ENCODE peak calls at places on chromosomes 16 and 17, in ten cellular contexts. G is choroid plexus epithelial cell; Z is AG04449; R is AG04450; L is fibroblast of pulmonary artery; E is mammary epithelial cell; D is dorsolateral prefrontal cortex; J is CD8-positive, alpha-beta T cell; X is thoracic aorta; F is brain microvascular endothelial cell. K is an unnamed sample.

GRCh38 chr16:87826798-87827587 is 42.3 kb downstream of the SLC7A5 start:
- DNase-seq in L (no peak), X (no peak), J (no peak), F (no peak), R (no peak), E (no peak), G (no peak), D (no peak), Z (no peak), K (no peak)

GRCh38 chr16:11196286-11196828 is 59.6 kb downstream of the SOCS1 start:
- DNase-seq in G (peak), J (no peak), L (no peak), D (no peak), X (no peak), F (no peak), Z (no peak), R (no peak), E (no peak), K (peak)

GRCh38 chr17:78919816-78920516 is 5.2 kb downstream of the TIMP2 start:
- DNase-seq in R (no peak), J (no peak), G (no peak), L (no peak), X (no peak), D (no peak), Z (no peak), E (no peak), F (no peak), K (no peak)

GRCh38 chr16:49737541-49737940 is 118.4 kb downstream of the ZNF423 start:
- DNase-seq in D (no peak), G (no peak), R (no peak), L (no peak), F (no peak), J (no peak), X (no peak), Z (no peak), E (no peak), K (no peak)

GRCh38 chr16:68689921-68690320 is 44.8 kb downstream of the CDH3 start:
- DNase-seq in R (no peak), D (no peak), F (no peak), G (no peak), L (no peak), E (no peak), X (no peak), Z (no peak), J (no peak), K (no peak)

GRCh38 chr17:81524865-81525159 is 3.4 kb upstream of the FSCN2 start:
- DNase-seq in G (no peak), F (no peak), R (no peak), Z (no peak), E (no peak), L (no peak), X (no peak), J (no peak), D (no peak), K (no peak)

GRCh38 chr16:28866454-28866804 is 2.8 kb downstream of the SH2B1 start:
- DNase-seq in G (no peak), F (no peak), X (no peak), L (no peak), J (no peak), D (no peak), Z (no peak), E (no peak), R (no peak), K (no peak)

GRCh38 chr17:31067699-31068184 is 27.0 kb upstream of the NF1 start:
- DNase-seq in J (no peak), E (peak), X (no peak), D (no peak), G (peak), Z (no peak), L (peak), F (peak), R (peak), K (peak)

GRCh38 chr16:30112197-30113030 is 923 bp downstream of the GDPD3 start:
- DNase-seq in E (peak), F (peak), X (no peak), D (no peak), Z (no peak), R (no peak), G (peak), L (peak), J (peak), K (peak)

GRCh38 chr16:70703041-70703834 is 17.4 kb upstream of the MTSS2 start:
- DNase-seq in X (peak), J (no peak), Z (peak), R (peak), G (peak), E (no peak), F (peak), L (peak), D (peak), K (peak)
- TF ChIP-seq CTCF in X (peak), J (no peak), Z (peak), R (peak), G (peak), E (peak), F (peak), L (peak), D (no peak), K (peak)

GRCh38 chr16:23907903-23908302 is 72.1 kb downstream of the PRKCB start:
- DNase-seq in R (no peak), J (no peak), D (peak), E (no peak), X (no peak), F (no peak), G (no peak), Z (no peak), L (no peak), K (no peak)
- H3K4me3 ChIP-seq in R (no peak), J (no peak), D (no peak), E (no peak), X (no peak), F (no peak), G (no peak), Z (no peak), L (no peak), K (no peak)

GRCh38 chr16:22141746-22142145 is 20.6 kb upstream of the SDR42E2 start:
- DNase-seq in L (peak), R (no peak), E (peak), G (peak), Z (no peak), J (no peak), D (no peak), F (peak), X (no peak), K (peak)
- TF ChIP-seq CTCF in L (peak), R (peak), E (peak), G (peak), Z (peak), J (no peak), D (no peak), F (peak), X (no peak), K (peak)

GRCh38 chr16:17362191-17362590 is 108.6 kb downstream of the XYLT1 start:
- DNase-seq in R (no peak), F (no peak), Z (no peak), E (no peak), G (no peak), D (no peak), X (no peak), J (no peak), L (no peak), K (no peak)
- H3K4me3 ChIP-seq in R (no peak), F (no peak), Z (no peak), E (no peak), G (no peak), D (no peak), X (no peak), J (no peak), L (no peak), K (no peak)

GRCh38 chr17:29612404-29613370 is 10.0 kb downstream of the CORO6 start:
- DNase-seq in D (no peak), E (no peak), G (no peak), Z (no peak), F (no peak), X (no peak), J (no peak), R (no peak), L (no peak), K (no peak)

GRCh38 chr17:29614345-29615047 is 8.2 kb downstream of the CORO6 start:
- DNase-seq in F (no peak), L (no peak), R (no peak), Z (no peak), E (no peak), D (no peak), G (no peak), J (no peak), X (no peak), K (no peak)

GRCh38 chr17:29612094-29612403 is 10.7 kb downstream of the CORO6 start:
- DNase-seq in G (no peak), J (no peak), E (no peak), Z (no peak), X (no peak), L (no peak), R (no peak), D (no peak), F (no peak), K (no peak)

GRCh38 chr17:29613856-29614255 is 8.9 kb downstream of the CORO6 start:
- DNase-seq in R (no peak), F (no peak), E (no peak), D (no peak), G (no peak), X (no peak), Z (no peak), J (no peak), L (no peak), K (no peak)

DNA sequence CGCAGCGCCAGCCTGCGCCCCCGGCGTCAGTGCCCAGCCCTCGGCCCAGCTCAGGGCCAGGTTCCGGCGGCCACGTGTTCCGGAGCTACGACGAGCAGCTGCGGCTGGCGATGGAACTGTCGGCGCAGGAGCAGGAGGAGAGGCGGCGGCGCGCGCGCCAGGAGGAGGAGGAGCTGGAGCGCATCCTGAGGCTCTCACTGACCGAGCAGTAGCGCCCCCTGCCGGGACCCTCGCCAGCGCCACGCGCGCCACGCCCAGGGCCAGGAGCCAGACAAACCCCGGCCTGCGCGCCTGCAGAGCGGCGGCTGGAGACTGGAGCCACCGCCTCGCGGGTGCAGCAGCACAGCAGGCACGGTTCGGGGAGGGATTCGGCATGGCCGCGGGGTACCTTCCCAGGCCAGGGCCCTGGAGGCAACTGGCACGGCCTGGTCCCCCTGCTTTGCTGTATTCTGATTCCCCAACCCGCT is 9.3 kb downstream of the CORO6 start:
- DNase-seq in D (peak), X (peak), J (peak), E (no peak), Z (no peak), R (no peak), G (peak), F (peak), L (peak), K (peak)
- TF ChIP-seq CTCF in D (peak), X (peak), J (peak), E (peak), Z (peak), R (peak), G (peak), F (peak), L (peak), K (peak)

GRCh38 chr17:7838291-7839075 is 4.5 kb downstream of the KDM6B start:
- DNase-seq in D (no peak), R (no peak), L (peak), Z (no peak), J (peak), G (peak), E (no peak), X (no peak), F (peak), K (peak)
- H3K4me3 ChIP-seq in D (no peak), R (peak), L (peak), Z (peak), J (no peak), G (peak), E (peak), X (no peak), F (peak), K (peak)

GRCh38 chr17:37483311-37484039 is 6.2 kb upstream of the DUSP14 start:
- DNase-seq in R (peak), L (peak), F (peak), X (no peak), D (no peak), E (no peak), G (peak), Z (peak), J (no peak), K (peak)
- TF ChIP-seq CTCF in R (no peak), L (no peak), F (no peak), X (no peak), D (no peak), E (no peak), G (no peak), Z (no peak), J (no peak), K (no peak)

GRCh38 chr17:44112284-44113280 is 10.9 kb downstream of the HDAC5 start:
- DNase-seq in J (no peak), E (no peak), Z (no peak), F (no peak), G (no peak), X (no peak), D (no peak), L (no peak), R (no peak), K (no peak)
- H3K4me3 ChIP-seq in J (no peak), E (no peak), Z (no peak), F (no peak), G (no peak), X (no peak), D (no peak), L (no peak), R (no peak), K (no peak)

DNA sequence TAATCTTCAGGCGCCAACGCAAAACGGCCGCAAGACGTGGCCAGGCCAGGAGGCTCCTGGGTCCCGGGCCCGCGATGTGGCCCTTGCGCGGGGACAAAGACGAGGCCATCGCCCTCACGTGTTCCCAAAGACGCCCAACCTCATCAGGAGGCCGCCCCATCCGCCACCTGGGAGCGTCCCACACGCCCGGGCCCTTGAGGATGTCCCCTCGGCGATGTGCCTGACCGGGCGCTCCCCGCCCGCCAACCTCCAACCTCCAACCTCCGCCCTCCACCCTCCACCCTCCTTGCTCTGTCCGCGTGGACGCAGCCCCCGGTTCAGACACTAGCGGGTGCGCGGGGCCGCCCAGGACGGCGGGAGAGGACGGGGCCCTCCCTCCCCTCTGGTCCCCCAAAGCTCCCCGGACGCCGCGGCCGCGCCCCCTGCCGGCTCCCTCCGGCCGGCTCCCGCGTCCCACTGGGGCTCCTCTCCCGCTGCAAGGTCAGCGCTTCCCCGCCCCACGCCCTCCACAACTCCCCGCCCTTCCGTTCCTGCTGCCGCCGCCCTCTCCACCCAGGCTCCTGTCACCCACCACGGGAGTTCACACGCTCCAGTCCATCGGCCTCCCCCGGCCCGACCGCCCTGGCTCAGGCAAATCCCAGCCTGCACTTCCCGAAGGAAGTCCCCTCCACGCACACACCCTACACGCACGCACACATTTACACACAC is 250.8 kb upstream of the RPL38 start:
- DNase-seq in F (no peak), D (peak), J (peak), L (no peak), R (no peak), G (no peak), X (no peak), Z (no peak), E (no peak), K (peak)
- TF ChIP-seq CTCF in F (no peak), D (peak), J (peak), L (no peak), R (no peak), G (no peak), X (peak), Z (peak), E (peak), K (no peak)

GRCh38 chr16:89936981-89937380 is 11.6 kb upstream of the DEF8 start:
- DNase-seq in F (no peak), G (no peak), Z (no peak), X (no peak), E (no peak), R (no peak), L (no peak), J (no peak), D (no peak), K (no peak)
- H3K4me3 ChIP-seq in F (no peak), G (no peak), Z (no peak), X (no peak), E (no peak), R (no peak), L (no peak), J (no peak), D (no peak), K (no peak)